ENCODE peak calls at places on chromosome 18, in eight cellular contexts. H is NCI-H2081 treated with DMSO at 0.1 percent for 48 hours, C is M059J, V is NCI-H446, Z is HT1080, K is T-helper 17 cell, B is T-helper 9 cell, U is ELR. A is an unnamed sample.

GRCh38 chr18:39998332-39998731 is 1956.7 kb upstream of the PIK3C3 start:
- DNase-seq in B (no peak), V (no peak), Z (no peak), C (no peak), K (no peak), H (no peak), U (no peak), A (no peak)

GRCh38 chr18:14975431-14975830 is 227.5 kb downstream of the ANKRD30B start:
- DNase-seq in V (no peak), K (no peak), C (peak), H (no peak), B (no peak), Z (peak), U (no peak), A (no peak)

GRCh38 chr18:48412339-48412929 is 3.3 kb upstream of the ZBTB7C start:
- DNase-seq in V (peak), H (no peak), K (no peak), Z (peak), C (peak), B (no peak), U (peak), A (no peak)

GRCh38 chr18:78742346-78742745 is 237.3 kb upstream of the SALL3 start:
- DNase-seq in V (no peak), B (no peak), C (no peak), U (no peak), K (no peak), H (no peak), Z (no peak), A (no peak)

GRCh38 chr18:77051581-77052296 is 80.8 kb downstream of the MBP start:
- DNase-seq in H (no peak), B (no peak), U (no peak), K (no peak), Z (no peak), C (no peak), V (no peak), A (no peak)

GRCh38 chr18:79805211-79805862 is 7.6 kb downstream of the KCNG2 start:
- DNase-seq in U (no peak), B (no peak), Z (no peak), V (no peak), H (no peak), C (no peak), K (no peak), A (no peak)

GRCh38 chr18:79071037-79071960 is 2.1 kb downstream of the ATP9B start:
- DNase-seq in C (no peak), Z (no peak), H (no peak), B (no peak), V (no peak), K (no peak), U (peak), A (no peak)

GRCh38 chr18:3305933-3306332 is 44.0 kb downstream of the MYL12B start:
- DNase-seq in U (peak), Z (peak), V (peak), B (peak), K (peak), H (no peak), C (no peak), A (no peak)

GRCh38 chr18:51051105-51051712 is 21.2 kb downstream of the SMAD4 start:
- DNase-seq in U (peak), B (no peak), H (no peak), Z (peak), K (no peak), C (peak), V (peak), A (no peak)

GRCh38 chr18:25247725-25248124 is 104.2 kb downstream of the ZNF521 start:
- DNase-seq in B (no peak), Z (peak), V (no peak), U (peak), K (no peak), H (no peak), C (peak), A (no peak)

GRCh38 chr18:8298186-8298585 is 311.1 kb upstream of the RAB12 start:
- DNase-seq in U (peak), V (no peak), C (no peak), H (no peak), K (no peak), B (no peak), Z (no peak), A (no peak)

GRCh38 chr18:799943-800342 is 12.1 kb downstream of the YES1 start:
- DNase-seq in K (no peak), Z (no peak), U (no peak), C (no peak), B (no peak), H (no peak), V (no peak), A (no peak)

GRCh38 chr18:32072321-32072720 is 19.4 kb upstream of the RNF138 start:
- DNase-seq in C (peak), H (no peak), Z (no peak), V (no peak), K (no peak), U (peak), B (no peak), A (no peak)

GRCh38 chr18:34506198-34506597 is 203.9 kb upstream of the DTNA start:
- DNase-seq in K (no peak), V (no peak), B (no peak), Z (peak), H (no peak), C (no peak), U (no peak), A (no peak)